ENCODE peak calls at places on chromosomes 13 and 19, in seven cellular contexts. L is lower leg skin, J is tibial artery, Z is left ventricle myocardium inferior, Y is right lobe of liver, K is heart left ventricle, D is fibroblast of mammary gland. I is an unnamed sample.

GRCh38 chr19:16207490-16208025 is 9.8 kb downstream of the AP1M1 start:
- DNase-seq in L (no peak), J (peak; percentile 11), Z (no peak), Y (no peak), K (no peak), D (no peak), I (no peak)

GRCh38 chr13:111380431-111380830 is 60.0 kb downstream of the TEX29 start:
- DNase-seq in L (no peak), J (peak; percentile 15), Z (no peak), Y (no peak), K (no peak), D (no peak), I (no peak)

GRCh38 chr13:89740994-89741678 is 1606.4 kb upstream of the MIR17HG start:
- DNase-seq in L (no peak), J (no peak), Z (no peak), Y (no peak), K (no peak), D (no peak), I (no peak)

GRCh38 chr19:48746738-48747575 is at the start of gene IZUMO1:
- DNase-seq in L (no peak), J (peak; percentile 68), Z (peak; percentile 84), Y (peak; percentile 76), K (peak; percentile 85), D (peak; percentile 88), I (peak; percentile 86)

GRCh38 chr13:45838171-45838745 is 13.3 kb downstream of the SIAH3 start:
- DNase-seq in L (no peak), J (no peak), Z (no peak), Y (no peak), K (no peak), D (no peak), I (no peak)

GRCh38 chr19:38250821-38251563 is 5.2 kb downstream of the PPP1R14A start:
- DNase-seq in L (no peak), J (peak; percentile 64), Z (peak; percentile 85), Y (peak; percentile 41), K (peak; percentile 91), D (no peak), I (no peak)

GRCh38 chr13:25784119-25784518 is 267.7 kb downstream of the SHISA2 start:
- DNase-seq in L (no peak), J (no peak), Z (no peak), Y (no peak), K (no peak), D (no peak), I (no peak)

GRCh38 chr19:53546766-53547541 is 9.0 kb downstream of the ZNF331 start:
- DNase-seq in L (no peak), J (no peak), Z (no peak), Y (no peak), K (no peak), D (no peak), I (no peak)

GRCh38 chr19:42048992-42049391 is 21.0 kb downstream of the GRIK5 start:
- DNase-seq in L (no peak), J (no peak), Z (no peak), Y (no peak), K (no peak), D (no peak), I (no peak)

GRCh38 chr19:35151273-35152065 is 3.1 kb upstream of the FXYD5 start:
- DNase-seq in L (no peak), J (no peak), Z (no peak), Y (no peak), K (no peak), D (no peak), I (no peak)

GRCh38 chr13:47420568-47420967 is 523.7 kb upstream of the HTR2A start:
- DNase-seq in L (no peak), J (no peak), Z (no peak), Y (no peak), K (no peak), D (peak; percentile 61), I (no peak)

GRCh38 chr13:26629260-26629659 is 71.8 kb downstream of the WASF3 start:
- DNase-seq in L (no peak), J (no peak), Z (no peak), Y (no peak), K (no peak), D (peak; percentile 24), I (no peak)

GRCh38 chr13:113005997-113006396 is 37.0 kb downstream of the MCF2L start:
- DNase-seq in L (no peak), J (no peak), Z (no peak), Y (no peak), K (no peak), D (no peak), I (no peak)

GRCh38 chr19:43797118-43797517 is 5.1 kb downstream of the LYPD5 start:
- DNase-seq in L (no peak), J (no peak), Z (no peak), Y (no peak), K (no peak), D (no peak), I (no peak)

GRCh38 chr13:48125794-48126228 is 30.9 kb upstream of the MED4 start:
- DNase-seq in L (no peak), J (peak; percentile 37), Z (no peak), Y (no peak), K (no peak), D (peak; percentile 49), I (no peak)

GRCh38 chr19:33392341-33393285 is 19.1 kb downstream of the CEBPG start:
- DNase-seq in L (no peak), J (peak; percentile 21), Z (peak; percentile 25), Y (peak; percentile 78), K (peak; percentile 73), D (no peak), I (no peak)

GRCh38 chr13:28355822-28356371 is 139.0 kb downstream of the FLT1 start:
- DNase-seq in L (no peak), J (no peak), Z (no peak), Y (no peak), K (no peak), D (peak; percentile 72), I (no peak)

GRCh38 chr19:38004505-38005223 is 97.7 kb downstream of the SIPA1L3 start:
- DNase-seq in L (peak; percentile 93), J (peak; percentile 92), Z (peak; percentile 77), Y (peak; percentile 44), K (peak; percentile 81), D (peak; percentile 97), I (peak; percentile 79)

GRCh38 chr19:43311706-43312105 is 41.8 kb upstream of the CD177 start:
- DNase-seq in L (no peak), J (no peak), Z (no peak), Y (no peak), K (no peak), D (no peak), I (no peak)

GRCh38 chr19:52670046-52670445 is 31.9 kb upstream of the ZNF83 start:
- DNase-seq in L (no peak), J (no peak), Z (no peak), Y (no peak), K (no peak), D (no peak), I (no peak)

GRCh38 chr13:77521194-77521593 is 14.3 kb upstream of the SCEL start:
- DNase-seq in L (no peak), J (no peak), Z (no peak), Y (no peak), K (no peak), D (peak; percentile 70), I (no peak)

GRCh38 chr13:35213911-35214310 is 262.6 kb downstream of the MAB21L1 start:
- DNase-seq in L (no peak), J (no peak), Z (no peak), Y (no peak), K (no peak), D (no peak), I (no peak)

GRCh38 chr19:36973844-36974195 is 57.7 kb downstream of the ZNF568 start:
- DNase-seq in L (no peak), J (no peak), Z (no peak), Y (no peak), K (no peak), D (no peak), I (no peak)

GRCh38 chr19:36972594-36972993 is 56.5 kb downstream of the ZNF568 start:
- DNase-seq in L (no peak), J (no peak), Z (no peak), Y (peak; percentile 13), K (no peak), D (no peak), I (no peak)

DNA sequence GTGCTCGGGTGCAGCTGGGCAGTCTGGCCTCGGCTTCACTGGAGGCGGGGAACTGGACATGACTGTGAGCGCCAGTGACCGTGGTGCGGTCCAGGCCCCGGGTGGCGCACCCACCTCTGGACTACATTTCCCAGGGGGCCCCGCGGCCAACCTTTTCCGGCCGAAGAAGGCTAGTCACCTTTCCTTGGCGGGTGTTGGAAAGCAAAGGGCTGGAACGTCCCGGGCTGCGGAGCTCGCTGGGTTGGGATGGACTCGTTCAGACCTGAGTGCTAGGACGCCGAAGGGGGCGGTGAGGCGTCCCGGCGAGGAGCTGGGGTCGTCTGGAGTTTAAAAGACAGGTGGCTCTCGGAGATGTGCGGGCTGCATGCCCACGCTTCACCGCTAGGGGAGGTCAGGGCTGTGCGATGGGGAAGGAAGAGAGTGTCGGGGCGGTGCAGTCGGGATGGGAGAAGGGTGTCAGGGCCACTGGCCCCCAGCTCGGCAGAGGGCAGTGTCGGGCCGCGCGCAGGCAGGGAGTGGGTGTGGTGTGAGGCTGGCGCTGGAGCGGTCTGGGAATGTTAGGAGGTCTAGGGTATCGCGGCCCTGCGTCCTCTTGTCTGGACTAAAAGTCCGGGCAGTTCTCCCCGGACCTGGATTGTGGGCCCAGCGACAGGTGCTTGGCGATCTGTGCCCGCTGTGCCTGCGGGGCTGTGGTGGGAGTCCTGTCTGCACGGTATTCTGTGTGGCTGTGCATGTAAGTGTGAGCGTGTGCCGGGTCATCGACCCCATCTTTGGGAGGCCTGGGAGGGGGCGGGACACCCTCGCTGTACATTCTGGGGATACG is 57.1 kb downstream of the ZNF568 start:
- DNase-seq in L (peak; percentile 54), J (peak; percentile 78), Z (peak; percentile 87), Y (peak; percentile 85), K (peak; percentile 94), D (peak; percentile 72), I (no peak)
- TF ChIP-seq CTCF in L (peak; percentile 76), J (peak; percentile 84), Z (peak; percentile 85), Y (peak; percentile 89), K (peak; percentile 89), D (peak; percentile 68), I (no peak)

GRCh38 chr19:628168-628567 is 5.2 kb downstream of the POLRMT start:
- DNase-seq in L (no peak), J (no peak), Z (no peak), Y (no peak), K (no peak), D (no peak), I (no peak)
- TF ChIP-seq CTCF in L (no peak), J (no peak), Z (peak; percentile 33), Y (no peak), K (peak; percentile 18), D (peak; percentile 30), I (no peak)

DNA sequence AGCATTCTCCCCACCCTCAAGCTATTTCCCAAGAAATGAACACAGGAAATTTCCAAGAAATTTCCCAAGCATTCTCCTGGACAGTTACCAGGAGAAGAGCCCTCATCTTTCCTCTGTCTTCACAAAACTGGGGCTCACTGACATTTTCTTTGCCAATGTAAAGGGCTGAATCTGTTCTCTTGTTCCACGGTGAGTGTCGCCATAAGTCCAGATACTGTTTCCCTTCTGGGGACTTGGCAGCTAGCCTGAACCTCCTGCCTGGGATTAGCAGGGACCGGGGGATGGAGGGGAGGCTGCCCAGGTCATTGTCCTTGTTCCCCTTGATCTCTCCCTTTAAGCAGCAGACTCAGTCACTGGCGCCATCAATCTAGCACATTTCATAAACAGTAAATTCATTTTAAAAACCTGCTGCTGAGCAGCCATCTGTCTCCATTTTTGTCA is 172.8 kb downstream of the DNAJC15 start:
- DNase-seq in L (peak; percentile 15), J (no peak), Z (peak; percentile 41), Y (no peak), K (no peak), D (peak; percentile 44), I (no peak)
- TF ChIP-seq CTCF in L (no peak), J (no peak), Z (peak; percentile 51), Y (no peak), K (peak; percentile 9), D (peak; percentile 25), I (no peak)

GRCh38 chr19:23273594-23274412 is 23.6 kb upstream of the ZNF724 start:
- DNase-seq in L (peak; percentile 92), J (peak; percentile 93), Z (peak; percentile 92), Y (peak; percentile 93), K (peak; percentile 91), D (peak; percentile 84), I (peak; percentile 92)
- TF ChIP-seq CTCF in L (no peak), J (no peak), Z (no peak), Y (no peak), K (no peak), D (no peak), I (no peak)